ENCODE peak calls at places on chromosome 10, in eight cellular contexts. One of them, this sample, is unnamed.

GRCh38 chr10:123926401-123927264 is 35.0 kb upstream of the CPXM2 start:
- DNase-seq in fibroblast of lung: no peak
- DNase-seq in GM23338: no peak
- DNase-seq in keratinocyte: peak; percentile 13
- DNase-seq in MM.1S: peak; percentile 64
- DNase-seq in HCT116: no peak
- DNase-seq in IMR-90: peak; percentile 1
- DNase-seq in neural progenitor cell: no peak
- DNase-seq in this sample: peak; percentile 5

GRCh38 chr10:86346169-86346793 is 20.3 kb downstream of the GRID1 start:
- DNase-seq in fibroblast of lung: no peak
- DNase-seq in GM23338: no peak
- DNase-seq in keratinocyte: no peak
- DNase-seq in MM.1S: no peak
- DNase-seq in HCT116: no peak
- DNase-seq in IMR-90: no peak
- DNase-seq in neural progenitor cell: peak; percentile 78
- DNase-seq in this sample: no peak

GRCh38 chr10:122056431-122057094 is 67.6 kb downstream of the TACC2 start:
- DNase-seq in fibroblast of lung: no peak
- DNase-seq in GM23338: no peak
- DNase-seq in keratinocyte: peak; percentile 25
- DNase-seq in MM.1S: no peak
- DNase-seq in HCT116: peak; percentile 54
- DNase-seq in IMR-90: no peak
- DNase-seq in neural progenitor cell: no peak
- DNase-seq in this sample: no peak

GRCh38 chr10:99426689-99427088 is 3.7 kb downstream of the GOT1 start:
- DNase-seq in fibroblast of lung: no peak
- DNase-seq in GM23338: no peak
- DNase-seq in keratinocyte: no peak
- DNase-seq in MM.1S: no peak
- DNase-seq in HCT116: no peak
- DNase-seq in IMR-90: no peak
- DNase-seq in neural progenitor cell: no peak
- DNase-seq in this sample: no peak

GRCh38 chr10:133274751-133275682 is 1.7 kb downstream of the ADAM8 start:
- DNase-seq in fibroblast of lung: peak; percentile 16
- DNase-seq in GM23338: no peak
- DNase-seq in keratinocyte: peak; percentile 88
- DNase-seq in MM.1S: peak; percentile 94
- DNase-seq in HCT116: no peak
- DNase-seq in IMR-90: no peak
- DNase-seq in neural progenitor cell: no peak
- DNase-seq in this sample: peak; percentile 72

GRCh38 chr10:29067161-29067560 is 221.7 kb upstream of the LYZL1 start:
- DNase-seq in fibroblast of lung: peak; percentile 67
- DNase-seq in GM23338: no peak
- DNase-seq in keratinocyte: peak; percentile 7
- DNase-seq in MM.1S: no peak
- DNase-seq in HCT116: no peak
- DNase-seq in IMR-90: peak; percentile 8
- DNase-seq in neural progenitor cell: no peak
- DNase-seq in this sample: no peak

GRCh38 chr10:16777473-16778370 is 39.5 kb downstream of the RSU1 start:
- DNase-seq in fibroblast of lung: peak; percentile 41
- DNase-seq in GM23338: peak; percentile 85
- DNase-seq in keratinocyte: peak; percentile 11
- DNase-seq in MM.1S: peak; percentile 52
- DNase-seq in HCT116: peak; percentile 19
- DNase-seq in IMR-90: peak; percentile 63
- DNase-seq in neural progenitor cell: peak; percentile 79
- DNase-seq in this sample: no peak

GRCh38 chr10:107918171-107918570 is 753.7 kb upstream of the SORCS1 start:
- DNase-seq in fibroblast of lung: no peak
- DNase-seq in GM23338: no peak
- DNase-seq in keratinocyte: no peak
- DNase-seq in MM.1S: no peak
- DNase-seq in HCT116: no peak
- DNase-seq in IMR-90: no peak
- DNase-seq in neural progenitor cell: no peak
- DNase-seq in this sample: no peak

GRCh38 chr10:66837335-66837734 is 88.5 kb upstream of the LRRTM3 start:
- DNase-seq in fibroblast of lung: peak; percentile 81
- DNase-seq in GM23338: no peak
- DNase-seq in keratinocyte: no peak
- DNase-seq in MM.1S: no peak
- DNase-seq in HCT116: no peak
- DNase-seq in IMR-90: no peak
- DNase-seq in neural progenitor cell: no peak
- DNase-seq in this sample: no peak

GRCh38 chr10:101050206-101051069 is 11.4 kb upstream of the KAZALD1 start:
- DNase-seq in fibroblast of lung: peak; percentile 30
- DNase-seq in GM23338: peak; percentile 89
- DNase-seq in keratinocyte: no peak
- DNase-seq in MM.1S: peak; percentile 74
- DNase-seq in HCT116: no peak
- DNase-seq in IMR-90: no peak
- DNase-seq in neural progenitor cell: peak; percentile 86
- DNase-seq in this sample: no peak

GRCh38 chr10:5466451-5466996 is 32.8 kb downstream of the CALML5 start:
- DNase-seq in fibroblast of lung: peak; percentile 89
- DNase-seq in GM23338: peak; percentile 90
- DNase-seq in keratinocyte: peak; percentile 97
- DNase-seq in MM.1S: no peak
- DNase-seq in HCT116: no peak
- DNase-seq in IMR-90: peak; percentile 82
- DNase-seq in neural progenitor cell: peak; percentile 27
- DNase-seq in this sample: no peak

GRCh38 chr10:78450807-78451485 is 417.3 kb downstream of the RPS24 start:
- DNase-seq in fibroblast of lung: no peak
- DNase-seq in GM23338: no peak
- DNase-seq in keratinocyte: no peak
- DNase-seq in MM.1S: no peak
- DNase-seq in HCT116: no peak
- DNase-seq in IMR-90: no peak
- DNase-seq in neural progenitor cell: no peak
- DNase-seq in this sample: no peak

GRCh38 chr10:112360308-112361270 is 13.3 kb upstream of the ACSL5 start:
- DNase-seq in fibroblast of lung: peak; percentile 43
- DNase-seq in GM23338: peak; percentile 31
- DNase-seq in keratinocyte: no peak
- DNase-seq in MM.1S: no peak
- DNase-seq in HCT116: no peak
- DNase-seq in IMR-90: peak; percentile 21
- DNase-seq in neural progenitor cell: no peak
- DNase-seq in this sample: no peak

GRCh38 chr10:122392835-122393234 is 18.3 kb downstream of the PLEKHA1 start:
- DNase-seq in fibroblast of lung: no peak
- DNase-seq in GM23338: no peak
- DNase-seq in keratinocyte: no peak
- DNase-seq in MM.1S: no peak
- DNase-seq in HCT116: no peak
- DNase-seq in IMR-90: no peak
- DNase-seq in neural progenitor cell: no peak
- DNase-seq in this sample: no peak

GRCh38 chr10:44960098-44960480 is 487 bp downstream of the RASSF4 start:
- DNase-seq in fibroblast of lung: no peak
- DNase-seq in GM23338: peak; percentile 56
- DNase-seq in keratinocyte: no peak
- DNase-seq in MM.1S: peak; percentile 44
- DNase-seq in HCT116: no peak
- DNase-seq in IMR-90: no peak
- DNase-seq in neural progenitor cell: peak; percentile 46
- DNase-seq in this sample: no peak

GRCh38 chr10:132604686-132605085 is 67.1 kb downstream of the INPP5A start:
- DNase-seq in fibroblast of lung: no peak
- DNase-seq in GM23338: no peak
- DNase-seq in keratinocyte: no peak
- DNase-seq in MM.1S: no peak
- DNase-seq in HCT116: no peak
- DNase-seq in IMR-90: no peak
- DNase-seq in neural progenitor cell: no peak
- DNase-seq in this sample: no peak

GRCh38 chr10:54002077-54002476 is 799.0 kb downstream of the PCDH15 start:
- DNase-seq in fibroblast of lung: no peak
- DNase-seq in GM23338: no peak
- DNase-seq in keratinocyte: no peak
- DNase-seq in MM.1S: no peak
- DNase-seq in HCT116: no peak
- DNase-seq in IMR-90: no peak
- DNase-seq in neural progenitor cell: no peak
- DNase-seq in this sample: no peak

GRCh38 chr10:23804125-23804524 is 365.2 kb downstream of the OTUD1 start:
- DNase-seq in fibroblast of lung: no peak
- DNase-seq in GM23338: no peak
- DNase-seq in keratinocyte: no peak
- DNase-seq in MM.1S: no peak
- DNase-seq in HCT116: no peak
- DNase-seq in IMR-90: no peak
- DNase-seq in neural progenitor cell: no peak
- DNase-seq in this sample: no peak

GRCh38 chr10:30784896-30785605 is 155.5 kb upstream of the LYZL2 start:
- DNase-seq in fibroblast of lung: peak; percentile 82
- DNase-seq in GM23338: peak; percentile 94
- DNase-seq in keratinocyte: no peak
- DNase-seq in MM.1S: peak; percentile 18
- DNase-seq in HCT116: no peak
- DNase-seq in IMR-90: peak; percentile 69
- DNase-seq in neural progenitor cell: peak; percentile 95
- DNase-seq in this sample: no peak

GRCh38 chr10:3969876-3970666 is 185.1 kb upstream of the KLF6 start:
- DNase-seq in fibroblast of lung: no peak
- DNase-seq in GM23338: no peak
- DNase-seq in keratinocyte: no peak
- DNase-seq in MM.1S: no peak
- DNase-seq in HCT116: no peak
- DNase-seq in IMR-90: peak; percentile 16
- DNase-seq in neural progenitor cell: no peak
- DNase-seq in this sample: no peak
- H2AFZ ChIP-seq in fibroblast of lung: no peak overlapping the region
- H2AFZ ChIP-seq in GM23338: no peak overlapping the region
- H2AFZ ChIP-seq in keratinocyte: peak overlapping the region; percentile 80
- H2AFZ ChIP-seq in MM.1S: no peak overlapping the region
- H2AFZ ChIP-seq in HCT116: no peak overlapping the region
- H2AFZ ChIP-seq in IMR-90: no peak overlapping the region
- H2AFZ ChIP-seq in neural progenitor cell: no peak overlapping the region
- H2AFZ ChIP-seq in this sample: no peak overlapping the region

DNA sequence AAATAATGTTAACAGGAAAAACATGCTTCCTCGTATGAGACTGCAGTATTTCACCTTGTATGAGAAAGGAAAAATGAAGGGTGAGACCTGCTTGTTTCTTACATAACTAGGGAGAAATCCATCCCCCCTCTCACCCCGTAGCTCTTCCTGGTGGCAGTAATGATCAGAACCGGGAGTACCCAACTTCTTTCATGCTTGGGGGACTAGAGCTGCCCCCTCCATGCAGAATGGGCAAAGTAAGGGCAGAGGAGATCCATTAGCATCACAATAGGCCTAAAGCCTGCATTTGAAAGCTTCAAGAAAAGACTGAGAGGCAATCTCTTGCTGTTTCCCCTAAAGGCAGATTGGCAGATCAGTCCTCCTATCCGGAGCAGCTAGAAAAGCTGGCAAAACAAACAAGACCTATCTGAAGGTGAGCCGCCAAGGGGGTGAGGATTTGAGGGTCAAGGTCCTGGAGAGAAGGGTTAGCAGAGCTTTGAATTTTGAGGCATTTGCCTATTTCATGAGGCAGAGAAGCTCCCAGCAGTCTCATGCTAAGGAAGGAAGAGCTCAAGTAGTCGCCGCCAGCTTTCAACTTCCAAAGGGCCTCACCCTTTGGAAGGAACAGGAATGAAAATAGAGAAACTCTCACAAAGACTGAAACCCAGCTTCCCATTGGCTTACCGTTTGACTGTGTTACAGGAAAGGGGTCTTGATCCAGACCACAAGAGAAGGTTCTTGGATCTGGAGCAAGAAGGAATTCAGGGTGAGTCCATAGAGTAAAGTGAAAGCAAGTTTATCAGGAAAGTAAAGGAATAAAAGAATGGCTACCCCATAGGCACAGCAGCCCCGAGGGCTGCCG is 36.2 kb downstream of the BAG3 start:
- DNase-seq in fibroblast of lung: peak; percentile 72
- DNase-seq in GM23338: peak; percentile 98
- DNase-seq in keratinocyte: no peak
- DNase-seq in MM.1S: no peak
- DNase-seq in HCT116: no peak
- DNase-seq in IMR-90: no peak
- DNase-seq in neural progenitor cell: peak; percentile 81
- DNase-seq in this sample: no peak
- H2AFZ ChIP-seq in fibroblast of lung: no peak overlapping the region
- H2AFZ ChIP-seq in GM23338: no peak overlapping the region
- H2AFZ ChIP-seq in keratinocyte: peak overlapping the region; percentile 69
- H2AFZ ChIP-seq in MM.1S: no peak overlapping the region
- H2AFZ ChIP-seq in HCT116: peak overlapping the region; percentile 92
- H2AFZ ChIP-seq in IMR-90: peak overlapping the region; percentile 80
- H2AFZ ChIP-seq in neural progenitor cell: peak overlapping the region; percentile 84
- H2AFZ ChIP-seq in this sample: no peak overlapping the region

DNA sequence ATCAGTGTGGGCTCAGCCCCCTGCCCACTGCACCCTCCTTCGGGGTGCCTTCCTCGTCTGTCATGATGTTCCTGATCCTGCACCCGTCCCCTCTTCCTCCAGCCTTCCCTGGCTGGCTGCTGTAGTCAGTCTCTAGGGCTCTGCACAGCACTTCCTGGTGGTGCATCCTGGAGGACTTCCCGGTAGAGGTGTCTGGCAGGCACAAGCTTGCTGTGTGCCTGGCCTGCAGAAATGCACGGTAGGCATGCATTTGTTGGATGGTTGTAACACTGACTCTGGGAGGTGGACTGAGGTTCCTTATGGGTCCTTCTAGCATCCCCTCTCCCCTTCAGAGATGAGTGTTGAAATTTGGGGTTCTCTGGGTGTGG is 92.8 kb downstream of the BMS1 start:
- DNase-seq in fibroblast of lung: no peak
- DNase-seq in GM23338: no peak
- DNase-seq in keratinocyte: no peak
- DNase-seq in MM.1S: no peak
- DNase-seq in HCT116: no peak
- DNase-seq in IMR-90: no peak
- DNase-seq in neural progenitor cell: no peak
- DNase-seq in this sample: no peak
- H2AFZ ChIP-seq in fibroblast of lung: no peak overlapping the region
- H2AFZ ChIP-seq in GM23338: no peak overlapping the region
- H2AFZ ChIP-seq in keratinocyte: no peak overlapping the region
- H2AFZ ChIP-seq in MM.1S: no peak overlapping the region
- H2AFZ ChIP-seq in HCT116: no peak overlapping the region
- H2AFZ ChIP-seq in IMR-90: peak overlapping the region; percentile 16
- H2AFZ ChIP-seq in neural progenitor cell: no peak overlapping the region
- H2AFZ ChIP-seq in this sample: no peak overlapping the region

DNA sequence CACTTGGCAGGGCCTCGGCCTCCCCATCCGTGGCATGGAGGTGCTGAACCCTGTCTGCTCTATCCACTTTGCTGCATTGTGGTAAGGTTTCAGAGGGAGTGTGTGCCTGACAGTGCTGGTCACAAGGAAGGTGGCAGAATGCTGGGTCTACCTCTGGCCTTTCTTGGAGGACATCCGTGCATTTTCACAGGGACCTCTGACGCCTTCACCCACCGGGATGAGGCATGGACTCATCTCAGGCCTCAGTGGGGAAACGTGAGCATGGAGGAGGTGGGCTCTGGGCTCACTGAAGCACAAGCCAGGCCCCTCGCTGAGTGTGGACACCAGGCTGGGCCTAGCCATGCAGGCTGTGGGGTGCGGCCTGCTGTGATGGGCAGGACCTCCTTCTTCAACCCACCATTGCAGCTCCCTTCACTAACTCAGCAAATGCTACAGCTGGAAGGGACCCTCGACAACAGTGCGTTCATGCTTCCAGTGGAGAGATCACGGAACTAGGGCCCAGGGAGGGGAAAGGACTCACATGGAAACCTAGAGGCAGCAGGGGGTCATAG is 8.6 kb downstream of the TBATA start:
- DNase-seq in fibroblast of lung: no peak
- DNase-seq in GM23338: no peak
- DNase-seq in keratinocyte: no peak
- DNase-seq in MM.1S: no peak
- DNase-seq in HCT116: no peak
- DNase-seq in IMR-90: no peak
- DNase-seq in neural progenitor cell: no peak
- DNase-seq in this sample: no peak
- H2AFZ ChIP-seq in fibroblast of lung: no peak overlapping the region
- H2AFZ ChIP-seq in GM23338: no peak overlapping the region
- H2AFZ ChIP-seq in keratinocyte: no peak overlapping the region
- H2AFZ ChIP-seq in MM.1S: no peak overlapping the region
- H2AFZ ChIP-seq in HCT116: no peak overlapping the region
- H2AFZ ChIP-seq in IMR-90: peak overlapping the region; percentile 43
- H2AFZ ChIP-seq in neural progenitor cell: no peak overlapping the region
- H2AFZ ChIP-seq in this sample: no peak overlapping the region

This sample was measured in GM12878.